ENCODE peak calls at places on chromosome 7, in five cellular contexts. One of them, this sample, is unnamed.

GRCh38 chr7:116762951-116763350 is 91.0 kb downstream of the MET start:
- DNase-seq in neuronal stem cell: no peak
- DNase-seq in H1: no peak
- DNase-seq in mesenchymal stem cell: no peak
- DNase-seq in IMR-90: no peak
- DNase-seq in this sample: no peak

GRCh38 chr7:98283127-98283886 is 1.8 kb downstream of the BRI3 start:
- DNase-seq in H1: no peak
- DNase-seq in mesenchymal stem cell: peak; percentile 71
- DNase-seq in IMR-90: peak; percentile 56
- DNase-seq in neuronal stem cell: no peak
- DNase-seq in this sample: no peak

GRCh38 chr7:94333810-94334209 is 60.9 kb upstream of the COL1A2 start:
- DNase-seq in H1: no peak
- DNase-seq in IMR-90: peak; percentile 41
- DNase-seq in neuronal stem cell: no peak
- DNase-seq in mesenchymal stem cell: no peak
- DNase-seq in this sample: no peak

GRCh38 chr7:35513828-35514227 is 181.1 kb downstream of the HERPUD2 start:
- DNase-seq in H1: no peak
- DNase-seq in neuronal stem cell: no peak
- DNase-seq in IMR-90: no peak
- DNase-seq in mesenchymal stem cell: no peak
- DNase-seq in this sample: no peak

GRCh38 chr7:118583651-118584050 is 359.1 kb downstream of the ANKRD7 start:
- DNase-seq in H1: no peak
- DNase-seq in neuronal stem cell: no peak
- DNase-seq in IMR-90: no peak
- DNase-seq in mesenchymal stem cell: no peak
- DNase-seq in this sample: no peak

GRCh38 chr7:124697746-124698145 is 67.8 kb downstream of the GPR37 start:
- DNase-seq in H1: no peak
- DNase-seq in mesenchymal stem cell: no peak
- DNase-seq in IMR-90: no peak
- DNase-seq in neuronal stem cell: no peak
- DNase-seq in this sample: no peak

GRCh38 chr7:45415265-45415664 is 158.9 kb upstream of the ADCY1 start:
- DNase-seq in neuronal stem cell: no peak
- DNase-seq in mesenchymal stem cell: no peak
- DNase-seq in IMR-90: no peak
- DNase-seq in H1: no peak
- DNase-seq in this sample: no peak

GRCh38 chr7:116528008-116528789 is 3.4 kb downstream of the CAV1 start:
- DNase-seq in mesenchymal stem cell: peak; percentile 98
- DNase-seq in neuronal stem cell: no peak
- DNase-seq in IMR-90: peak; percentile 97
- DNase-seq in H1: no peak
- DNase-seq in this sample: peak; percentile 58

GRCh38 chr7:15462721-15463389 is 99.0 kb downstream of the AGMO start:
- DNase-seq in H1: no peak
- DNase-seq in mesenchymal stem cell: no peak
- DNase-seq in IMR-90: peak; percentile 13
- DNase-seq in neuronal stem cell: no peak
- DNase-seq in this sample: no peak

GRCh38 chr7:34327681-34328080 is 330.3 kb upstream of the NPSR1 start:
- DNase-seq in mesenchymal stem cell: no peak
- DNase-seq in H1: no peak
- DNase-seq in neuronal stem cell: no peak
- DNase-seq in IMR-90: no peak
- DNase-seq in this sample: peak; percentile 21

GRCh38 chr7:138000081-138000701 is 1.7 kb downstream of the CREB3L2 start:
- DNase-seq in neuronal stem cell: peak; percentile 78
- DNase-seq in IMR-90: peak; percentile 98
- DNase-seq in H1: no peak
- DNase-seq in mesenchymal stem cell: peak; percentile 97
- DNase-seq in this sample: peak; percentile 90

GRCh38 chr7:33076737-33077136 is 14.2 kb upstream of the NT5C3A start:
- DNase-seq in H1: no peak
- DNase-seq in IMR-90: no peak
- DNase-seq in neuronal stem cell: no peak
- DNase-seq in mesenchymal stem cell: no peak
- DNase-seq in this sample: no peak

GRCh38 chr7:111682576-111683372 is 120.5 kb upstream of the IMMP2L start:
- DNase-seq in H1: no peak
- DNase-seq in IMR-90: no peak
- DNase-seq in mesenchymal stem cell: no peak
- DNase-seq in neuronal stem cell: no peak
- DNase-seq in this sample: no peak

GRCh38 chr7:135768990-135769389 is 20.4 kb upstream of the FAM180A start:
- DNase-seq in IMR-90: no peak
- DNase-seq in mesenchymal stem cell: no peak
- DNase-seq in neuronal stem cell: no peak
- DNase-seq in H1: peak; percentile 6
- DNase-seq in this sample: no peak

GRCh38 chr7:4883352-4884144 is at the start of gene RADIL:
- DNase-seq in mesenchymal stem cell: peak; percentile 78
- DNase-seq in H1: peak; percentile 99
- DNase-seq in IMR-90: peak; percentile 74
- DNase-seq in neuronal stem cell: peak; percentile 90
- DNase-seq in this sample: peak; percentile 96

GRCh38 chr7:36670585-36671431 is 53.5 kb downstream of the AOAH start:
- DNase-seq in H1: peak; percentile 81
- DNase-seq in neuronal stem cell: peak; percentile 75
- DNase-seq in IMR-90: peak; percentile 62
- DNase-seq in mesenchymal stem cell: peak; percentile 67
- DNase-seq in this sample: peak; percentile 80

GRCh38 chr7:3399858-3400257 is 98.8 kb downstream of the SDK1 start:
- DNase-seq in H1: peak; percentile 69
- DNase-seq in IMR-90: peak; percentile 5
- DNase-seq in neuronal stem cell: peak; percentile 15
- DNase-seq in mesenchymal stem cell: peak; percentile 55
- DNase-seq in this sample: peak; percentile 97

GRCh38 chr7:32501522-32501921 is 6.2 kb downstream of the AVL9 start:
- DNase-seq in H1: no peak
- DNase-seq in mesenchymal stem cell: peak; percentile 36
- DNase-seq in IMR-90: peak; percentile 66
- DNase-seq in neuronal stem cell: no peak
- DNase-seq in this sample: no peak

GRCh38 chr7:130493275-130493868 is 1.5 kb downstream of the MEST start:
- DNase-seq in neuronal stem cell: no peak
- DNase-seq in IMR-90: peak; percentile 43
- DNase-seq in H1: no peak
- DNase-seq in mesenchymal stem cell: peak; percentile 50
- DNase-seq in this sample: no peak

GRCh38 chr7:42932861-42933591 is 850 bp downstream of the MRPL32 start:
- DNase-seq in mesenchymal stem cell: peak; percentile 56
- DNase-seq in neuronal stem cell: peak; percentile 24
- DNase-seq in IMR-90: peak; percentile 26
- DNase-seq in H1: no peak
- DNase-seq in this sample: peak; percentile 63

GRCh38 chr7:107743567-107744344 is at the start of gene CBLL1:
- DNase-seq in mesenchymal stem cell: peak; percentile 97
- DNase-seq in neuronal stem cell: peak; percentile 91
- DNase-seq in H1: peak; percentile 94
- DNase-seq in IMR-90: peak; percentile 94
- DNase-seq in this sample: peak; percentile 97

GRCh38 chr7:91089382-91089963 is 174.8 kb upstream of the FZD1 start:
- DNase-seq in mesenchymal stem cell: peak; percentile 54
- DNase-seq in IMR-90: peak; percentile 48
- DNase-seq in H1: no peak
- DNase-seq in neuronal stem cell: peak; percentile 20
- DNase-seq in this sample: peak; percentile 27

GRCh38 chr7:35253680-35254495 is at the start of gene TBX20:
- DNase-seq in IMR-90: peak; percentile 19
- DNase-seq in H1: peak; percentile 79
- DNase-seq in mesenchymal stem cell: peak; percentile 75
- DNase-seq in neuronal stem cell: no peak
- DNase-seq in this sample: peak; percentile 78

GRCh38 chr7:20796565-20796964 is 9.9 kb upstream of the SP8 start:
- DNase-seq in IMR-90: no peak
- DNase-seq in neuronal stem cell: no peak
- DNase-seq in H1: no peak
- DNase-seq in mesenchymal stem cell: no peak
- DNase-seq in this sample: no peak
- H3K4me3 ChIP-seq in IMR-90: no peak overlapping the region
- H3K4me3 ChIP-seq in neuronal stem cell: no peak overlapping the region
- H3K4me3 ChIP-seq in H1: peak overlapping the region; percentile 75
- H3K4me3 ChIP-seq in mesenchymal stem cell: no peak overlapping the region
- H3K4me3 ChIP-seq in this sample: no peak overlapping the region

GRCh38 chr7:68216046-68216445 is 1219.4 kb downstream of the TYW1 start:
- DNase-seq in IMR-90: no peak
- DNase-seq in H1: no peak
- DNase-seq in neuronal stem cell: no peak
- DNase-seq in mesenchymal stem cell: no peak
- DNase-seq in this sample: peak; percentile 6
- H2BK15ac ChIP-seq in IMR-90: no peak overlapping the region
- H2BK15ac ChIP-seq in H1: no peak overlapping the region
- H2BK15ac ChIP-seq in neuronal stem cell: no peak overlapping the region
- H2BK15ac ChIP-seq in mesenchymal stem cell: no peak overlapping the region
- H2BK15ac ChIP-seq in this sample: no peak overlapping the region

DNA sequence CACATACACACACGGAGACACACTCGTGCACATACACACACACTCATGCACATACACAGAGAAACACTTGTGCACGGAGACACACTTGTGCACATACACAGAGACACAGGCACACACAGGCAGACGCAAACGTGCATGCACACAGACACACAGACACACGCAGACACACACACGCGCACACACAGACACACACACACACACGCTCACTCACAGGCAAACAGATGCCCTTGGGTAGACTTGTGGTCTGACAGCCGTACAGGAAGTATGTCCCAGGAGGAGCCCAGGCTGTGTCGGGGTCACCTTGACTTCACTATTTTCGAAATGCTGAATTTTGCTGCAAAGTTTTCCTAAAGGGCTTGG is 538.0 kb downstream of the DNAJB6 start:
- DNase-seq in H1: no peak
- DNase-seq in neuronal stem cell: no peak
- DNase-seq in IMR-90: no peak
- DNase-seq in mesenchymal stem cell: no peak
- DNase-seq in this sample: no peak
- H3K79me1 ChIP-seq in H1: peaks cover 4% of the 10 kb centered on the region
- H3K79me1 ChIP-seq in neuronal stem cell: peaks cover 3% of the 10 kb centered on the region
- H3K79me1 ChIP-seq in IMR-90: no peaks in the 10 kb centered on the region
- H3K79me1 ChIP-seq in mesenchymal stem cell: no peaks in the 10 kb centered on the region
- H3K79me1 ChIP-seq in this sample: no peaks in the 10 kb centered on the region

GRCh38 chr7:151113344-151114150 is 27.3 kb downstream of the AGAP3 start:
- DNase-seq in mesenchymal stem cell: peak; percentile 94
- DNase-seq in neuronal stem cell: peak; percentile 58
- DNase-seq in H1: no peak
- DNase-seq in IMR-90: peak; percentile 93
- DNase-seq in this sample: peak; percentile 97
- H3K4me3 ChIP-seq in mesenchymal stem cell: no peak overlapping the region
- H3K4me3 ChIP-seq in neuronal stem cell: no peak overlapping the region
- H3K4me3 ChIP-seq in H1: no peak overlapping the region
- H3K4me3 ChIP-seq in IMR-90: no peak overlapping the region
- H3K4me3 ChIP-seq in this sample: no peak overlapping the region

GRCh38 chr7:908159-908918 is 32.0 kb downstream of the GET4 start:
- DNase-seq in H1: no peak
- DNase-seq in mesenchymal stem cell: no peak
- DNase-seq in neuronal stem cell: no peak
- DNase-seq in IMR-90: no peak
- DNase-seq in this sample: no peak
- H2BK15ac ChIP-seq in H1: no peak overlapping the region
- H2BK15ac ChIP-seq in mesenchymal stem cell: peak overlapping the region; percentile 2
- H2BK15ac ChIP-seq in neuronal stem cell: peak overlapping the region; percentile 94
- H2BK15ac ChIP-seq in IMR-90: no peak overlapping the region
- H2BK15ac ChIP-seq in this sample: no peak overlapping the region

GRCh38 chr7:64946772-64947171 is 43.7 kb downstream of the ZNF273 start:
- DNase-seq in mesenchymal stem cell: no peak
- DNase-seq in H1: peak; percentile 72
- DNase-seq in neuronal stem cell: peak; percentile 6
- DNase-seq in IMR-90: peak; percentile 1
- DNase-seq in this sample: peak; percentile 63

GRCh38 chr7:64945481-64945756 is 42.3 kb downstream of the ZNF273 start:
- DNase-seq in IMR-90: no peak
- DNase-seq in neuronal stem cell: no peak
- DNase-seq in H1: no peak
- DNase-seq in mesenchymal stem cell: no peak
- DNase-seq in this sample: no peak

GRCh38 chr7:64945776-64946175 is 42.7 kb downstream of the ZNF273 start:
- DNase-seq in neuronal stem cell: no peak
- DNase-seq in mesenchymal stem cell: no peak
- DNase-seq in H1: no peak
- DNase-seq in IMR-90: no peak
- DNase-seq in this sample: no peak

GRCh38 chr7:64951250-64951848 is 39.5 kb downstream of the ZNF117 start:
- DNase-seq in neuronal stem cell: peak; percentile 2
- DNase-seq in H1: no peak
- DNase-seq in IMR-90: peak; percentile 54
- DNase-seq in mesenchymal stem cell: peak; percentile 50
- DNase-seq in this sample: peak; percentile 39

GRCh38 chr7:64947252-64948000 is 43.4 kb downstream of the ZNF117 start:
- DNase-seq in neuronal stem cell: peak; percentile 3
- DNase-seq in IMR-90: no peak
- DNase-seq in mesenchymal stem cell: no peak
- DNase-seq in H1: peak; percentile 67
- DNase-seq in this sample: no peak
- H3K79me1 ChIP-seq in neuronal stem cell: no peaks in the 10 kb centered on the region
- H3K79me1 ChIP-seq in IMR-90: no peaks in the 10 kb centered on the region
- H3K79me1 ChIP-seq in mesenchymal stem cell: no peaks in the 10 kb centered on the region
- H3K79me1 ChIP-seq in H1: no peaks in the 10 kb centered on the region
- H3K79me1 ChIP-seq in this sample: no peaks in the 10 kb centered on the region

GRCh38 chr7:1534330-1535099 is 4.0 kb downstream of the MAFK start:
- DNase-seq in mesenchymal stem cell: peak; percentile 37
- DNase-seq in neuronal stem cell: no peak
- DNase-seq in H1: no peak
- DNase-seq in IMR-90: no peak
- DNase-seq in this sample: no peak
- H3K4me3 ChIP-seq in mesenchymal stem cell: peak overlapping the region; percentile 86
- H3K4me3 ChIP-seq in neuronal stem cell: no peak overlapping the region
- H3K4me3 ChIP-seq in H1: no peak overlapping the region
- H3K4me3 ChIP-seq in IMR-90: no peak overlapping the region
- H3K4me3 ChIP-seq in this sample: no peak overlapping the region

This sample was measured in mesendoderm.